ENCODE peak calls at places on chromosome 3, in six cellular contexts. M, L, N, I, O and T are unnamed samples.

GRCh38 chr3:115713247-115713646 is 89.9 kb downstream of the GAP43 start:
- DNase-seq in M (no peak), L (peak; percentile 30), N (no peak), I (peak; percentile 73), O (no peak), T (no peak)

GRCh38 chr3:189276481-189277190 is 104.9 kb downstream of the TPRG1 start:
- DNase-seq in M (no peak), L (peak; percentile 28), N (no peak), I (no peak), O (peak; percentile 27), T (no peak)

GRCh38 chr3:177358968-177359600 is 161.8 kb upstream of the TBL1XR1 start:
- DNase-seq in M (peak; percentile 86), L (no peak), N (no peak), I (peak; percentile 47), O (peak; percentile 65), T (no peak)

GRCh38 chr3:190387578-190388213 is at the start of gene CLDN16:
- DNase-seq in M (no peak), L (no peak), N (no peak), I (no peak), O (no peak), T (no peak)

GRCh38 chr3:141938011-141938350 is 61.5 kb downstream of the ATP1B3 start:
- DNase-seq in M (no peak), L (no peak), N (no peak), I (no peak), O (no peak), T (peak; percentile 2)

GRCh38 chr3:133425898-133426297 is 26.0 kb downstream of the BFSP2 start:
- DNase-seq in M (no peak), L (no peak), N (no peak), I (no peak), O (no peak), T (no peak)

GRCh38 chr3:100813828-100814227 is 104.5 kb downstream of the TFG start:
- DNase-seq in M (no peak), L (peak; percentile 10), N (no peak), I (no peak), O (no peak), T (no peak)

GRCh38 chr3:52774901-52775864 is 2.2 kb upstream of the ITIH1 start:
- DNase-seq in M (no peak), L (no peak), N (peak; percentile 91), I (peak; percentile 14), O (no peak), T (no peak)

DNA sequence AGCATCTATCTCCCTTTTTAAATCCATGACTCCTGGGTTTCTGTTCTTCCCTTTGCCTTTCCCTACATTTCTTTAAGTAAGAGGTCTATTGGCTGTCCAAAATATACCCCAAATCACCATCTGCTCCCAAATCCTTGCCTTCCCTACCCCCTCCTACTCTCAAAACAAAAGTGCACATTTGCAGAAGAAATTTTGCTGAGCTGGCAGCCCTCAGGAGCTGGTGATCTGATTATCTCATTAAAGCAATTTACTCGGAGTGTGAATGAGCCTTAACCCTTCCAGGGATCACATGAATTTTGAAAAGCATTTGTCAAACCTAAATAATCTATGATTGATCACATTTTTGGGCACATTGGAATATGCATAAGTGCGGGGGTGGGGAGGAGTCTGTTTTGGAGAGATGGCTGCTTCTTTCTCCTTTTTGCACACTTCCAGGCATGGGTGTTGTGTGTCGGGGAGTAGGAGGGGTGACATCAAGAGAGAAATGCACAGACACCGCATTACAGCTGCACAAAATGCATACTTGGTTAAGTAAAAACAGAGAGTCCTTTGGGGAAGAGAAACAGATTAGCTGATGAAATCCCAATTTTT is 892.6 kb downstream of the TUSC7 start:
- DNase-seq in M (no peak), L (no peak), N (no peak), I (no peak), O (no peak), T (no peak)
- H2AFZ ChIP-seq in M (no peak overlapping the region), L (no peak overlapping the region), N (no peak overlapping the region), I (no peak overlapping the region), O (no peak overlapping the region), T (no peak overlapping the region)

DNA sequence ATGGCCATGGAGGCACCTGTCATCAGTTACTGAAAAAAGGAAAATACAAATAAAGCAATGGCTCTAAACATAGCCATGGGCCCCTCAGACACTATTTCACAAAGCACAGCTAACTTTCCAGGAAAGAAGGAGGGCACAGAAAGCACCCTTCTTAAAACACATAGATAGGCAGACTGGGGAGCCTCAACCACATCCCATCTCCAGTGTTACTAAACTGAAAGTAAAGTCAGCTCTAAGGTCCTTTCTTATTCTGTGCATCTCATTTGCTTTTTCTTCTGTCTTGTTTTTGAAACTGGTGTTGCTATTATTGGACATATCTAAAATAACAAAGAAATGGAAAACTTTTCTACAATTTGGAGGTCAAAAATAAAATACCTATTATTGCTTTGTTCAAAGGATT is 48.2 kb upstream of the STAC start:
- DNase-seq in M (peak; percentile 46), L (no peak), N (no peak), I (no peak), O (no peak), T (no peak)
- H3K4me2 ChIP-seq in M (peak overlapping the region; percentile 36), L (no peak overlapping the region), N (no peak overlapping the region), I (no peak overlapping the region), O (no peak overlapping the region), T (no peak overlapping the region)

GRCh38 chr3:114157321-114157720 is 21.5 kb downstream of the DRD3 start:
- DNase-seq in M (no peak), L (no peak), N (no peak), I (no peak), O (no peak), T (no peak)

GRCh38 chr3:114151091-114151490 is 27.8 kb downstream of the DRD3 start:
- DNase-seq in M (no peak), L (no peak), N (no peak), I (no peak), O (no peak), T (no peak)

GRCh38 chr3:114154321-114154821 is 24.5 kb downstream of the DRD3 start:
- DNase-seq in M (no peak), L (no peak), N (no peak), I (no peak), O (no peak), T (no peak)

GRCh38 chr3:114152519-114153151 is 26.2 kb downstream of the DRD3 start:
- DNase-seq in M (peak; percentile 75), L (peak; percentile 61), N (peak; percentile 61), I (peak; percentile 87), O (peak; percentile 85), T (peak; percentile 70)

GRCh38 chr3:114155370-114155821 is 23.5 kb downstream of the DRD3 start:
- DNase-seq in M (no peak), L (peak; percentile 30), N (peak; percentile 21), I (peak; percentile 17), O (peak; percentile 23), T (peak; percentile 35)
- H2AFZ ChIP-seq in M (no peak overlapping the region), L (no peak overlapping the region), N (no peak overlapping the region), I (no peak overlapping the region), O (no peak overlapping the region), T (peak overlapping the region; percentile 31)

GRCh38 chr3:120469440-120470415 is 18.9 kb upstream of the FSTL1 start:
- DNase-seq in M (no peak), L (peak; percentile 50), N (no peak), I (no peak), O (peak; percentile 80), T (no peak)
- H3K4me2 ChIP-seq in M (no peak overlapping the region), L (peak overlapping the region; percentile 41), N (no peak overlapping the region), I (no peak overlapping the region), O (peak overlapping the region; percentile 79), T (no peak overlapping the region)

GRCh38 chr3:42964286-42964685 is 14.8 kb upstream of the GASK1A start:
- DNase-seq in M (no peak), L (no peak), N (no peak), I (no peak), O (no peak), T (no peak)
- H2AFZ ChIP-seq in M (no peak overlapping the region), L (no peak overlapping the region), N (no peak overlapping the region), I (no peak overlapping the region), O (no peak overlapping the region), T (no peak overlapping the region)

GRCh38 chr3:19148768-19149091 is 420 bp downstream of the KCNH8 start:
- DNase-seq in M (no peak), L (no peak), N (no peak), I (no peak), O (no peak), T (no peak)
- H3K4me2 ChIP-seq in M (no peak overlapping the region), L (no peak overlapping the region), N (no peak overlapping the region), I (peak overlapping the region; percentile 43), O (no peak overlapping the region), T (no peak overlapping the region)

DNA sequence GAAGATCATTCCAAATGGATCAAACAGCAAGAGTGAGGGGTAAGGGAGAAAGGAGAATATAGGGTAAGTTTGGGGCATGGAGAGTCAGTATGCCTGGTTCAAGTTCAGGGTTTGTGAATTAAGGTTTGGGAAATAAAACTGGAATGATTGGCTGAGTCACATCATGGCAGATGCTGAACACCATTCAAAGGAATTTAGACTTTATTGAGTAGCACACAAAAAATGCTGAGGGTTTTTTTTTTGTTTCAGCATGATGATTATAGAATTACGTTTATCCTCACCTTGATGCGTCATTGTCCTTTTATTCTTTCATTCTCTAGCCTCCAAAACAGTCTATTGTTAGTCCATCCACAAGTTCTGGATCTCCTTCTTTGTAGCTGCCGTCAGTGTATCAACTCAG is 220.0 kb upstream of the UMPS start:
- DNase-seq in M (no peak), L (peak; percentile 65), N (no peak), I (no peak), O (no peak), T (no peak)
- H2AFZ ChIP-seq in M (no peak overlapping the region), L (no peak overlapping the region), N (no peak overlapping the region), I (no peak overlapping the region), O (no peak overlapping the region), T (no peak overlapping the region)

GRCh38 chr3:99242271-99242670 is 340.8 kb upstream of the DCBLD2 start:
- DNase-seq in M (no peak), L (peak; percentile 80), N (no peak), I (no peak), O (no peak), T (no peak)
- H3K4me2 ChIP-seq in M (no peak overlapping the region), L (peak overlapping the region; percentile 66), N (no peak overlapping the region), I (peak overlapping the region; percentile 30), O (no peak overlapping the region), T (no peak overlapping the region)

DNA sequence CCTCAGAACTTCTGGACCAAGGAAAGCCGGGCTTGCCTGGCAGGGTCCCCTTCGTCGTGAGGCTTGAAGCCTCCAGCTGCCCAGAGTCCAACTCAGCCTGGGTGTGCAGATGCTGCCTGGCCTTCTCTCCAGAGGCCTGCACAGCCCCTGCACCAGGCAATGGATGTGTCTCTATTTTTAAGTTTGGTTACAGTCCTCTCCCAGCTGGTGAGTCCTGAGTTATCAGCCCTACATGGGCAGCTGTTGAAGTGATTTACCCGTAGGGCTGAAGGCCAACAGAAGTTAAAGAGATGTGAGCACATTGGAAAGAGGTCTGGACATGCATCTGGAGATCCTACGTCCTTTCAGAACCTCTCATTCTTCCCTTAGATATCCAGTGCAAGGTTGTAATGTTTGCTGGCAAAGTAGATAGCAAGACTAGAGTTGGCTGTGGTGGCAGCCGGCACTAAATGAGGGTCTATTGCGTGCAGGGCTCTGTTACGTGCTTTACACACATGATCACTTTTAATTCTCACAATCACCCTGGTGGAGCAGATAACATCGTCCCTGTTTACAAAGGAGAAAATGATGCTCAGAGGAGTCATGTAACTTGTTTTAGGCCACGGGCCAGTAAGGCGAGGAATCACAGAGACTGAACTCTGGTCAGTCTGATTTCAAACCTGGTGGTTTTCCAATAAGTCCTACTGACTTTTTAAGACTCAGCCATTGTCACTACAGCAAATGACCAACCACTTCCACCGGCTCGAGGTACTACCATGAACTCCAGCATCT is 9.9 kb downstream of the FYCO1 start:
- DNase-seq in M (no peak), L (peak; percentile 58), N (no peak), I (no peak), O (no peak), T (no peak)
- H2AFZ ChIP-seq in M (no peak overlapping the region), L (peak overlapping the region; percentile 25), N (no peak overlapping the region), I (no peak overlapping the region), O (no peak overlapping the region), T (no peak overlapping the region)

GRCh38 chr3:31815631-31816440 is 165.2 kb downstream of the OSBPL10 start:
- DNase-seq in M (no peak), L (no peak), N (no peak), I (no peak), O (no peak), T (no peak)
- H3K4me2 ChIP-seq in M (no peak overlapping the region), L (no peak overlapping the region), N (no peak overlapping the region), I (no peak overlapping the region), O (no peak overlapping the region), T (no peak overlapping the region)